ENCODE peak calls at places on chromosomes 13 and 19, in nine cellular contexts. M is HL-60; R is effector CD4-positive, alpha-beta T cell; W is SHP77; Y is NCI-H1092 treated with DMSO at 0.1 percent for 48 hours; E is left cardiac atrium; T is OCI-M1; O is left ventricle myocardium inferior; L is ELR. B is an unnamed sample.

GRCh38 chr19:35797663-35798062 is 15.0 kb downstream of the PRODH2 start:
- DNase-seq in M (no peak), R (no peak), W (no peak), Y (no peak), E (no peak), T (no peak), O (no peak), L (no peak), B (no peak)

GRCh38 chr19:58395220-58395978 is at the start of gene RNF225:
- DNase-seq in M (no peak), R (no peak), W (no peak), Y (no peak), E (no peak), T (no peak), O (no peak), L (no peak), B (no peak)

GRCh38 chr13:98014766-98015165 is 61.3 kb downstream of the IPO5 start:
- DNase-seq in M (no peak), R (no peak), W (no peak), Y (no peak), E (no peak), T (no peak), O (no peak), L (peak), B (peak)

GRCh38 chr13:44306401-44307192 is 67.0 kb upstream of the SERP2 start:
- DNase-seq in M (no peak), R (no peak), W (no peak), Y (peak), E (peak), T (no peak), O (peak), L (peak), B (peak)

GRCh38 chr13:71798723-71799122 is 68.3 kb downstream of the DACH1 start:
- DNase-seq in M (no peak), R (no peak), W (no peak), Y (peak), E (no peak), T (no peak), O (no peak), L (no peak), B (no peak)

GRCh38 chr19:7665076-7665475 is 3.8 kb upstream of the RETN start:
- DNase-seq in M (no peak), R (no peak), W (no peak), Y (no peak), E (no peak), T (no peak), O (no peak), L (no peak), B (no peak)

GRCh38 chr13:35225159-35225558 is 251.3 kb downstream of the MAB21L1 start:
- DNase-seq in M (no peak), R (no peak), W (no peak), Y (no peak), E (no peak), T (no peak), O (no peak), L (no peak), B (no peak)

GRCh38 chr13:89930861-89931260 is 1416.6 kb upstream of the MIR17HG start:
- DNase-seq in M (no peak), R (no peak), W (no peak), Y (no peak), E (no peak), T (no peak), O (no peak), L (no peak), B (no peak)

GRCh38 chr13:71867101-71867814 is at the start of gene DACH1:
- DNase-seq in M (peak), R (no peak), W (peak), Y (peak), E (peak), T (peak), O (peak), L (peak), B (no peak)

GRCh38 chr13:59643906-59644626 is 519.7 kb downstream of the DIAPH3 start:
- DNase-seq in M (no peak), R (no peak), W (no peak), Y (no peak), E (no peak), T (no peak), O (no peak), L (no peak), B (no peak)

GRCh38 chr19:54390942-54391577 is 24.2 kb upstream of the TTYH1 start:
- DNase-seq in M (no peak), R (peak), W (peak), Y (peak), E (peak), T (peak), O (no peak), L (peak), B (peak)

GRCh38 chr13:95256086-95256485 is 45.2 kb downstream of the ABCC4 start:
- DNase-seq in M (no peak), R (no peak), W (no peak), Y (no peak), E (no peak), T (no peak), O (no peak), L (peak), B (peak)

GRCh38 chr19:5154129-5154798 is 185.4 kb downstream of the KDM4B start:
- DNase-seq in M (no peak), R (no peak), W (no peak), Y (no peak), E (no peak), T (peak), O (no peak), L (peak), B (no peak)

GRCh38 chr19:42290523-42291436 is 11.2 kb upstream of the PRR19 start:
- DNase-seq in M (no peak), R (peak), W (peak), Y (no peak), E (no peak), T (peak), O (no peak), L (peak), B (no peak)

GRCh38 chr19:19475845-19476828 is 39.2 kb downstream of the TSSK6 start:
- DNase-seq in M (no peak), R (no peak), W (no peak), Y (no peak), E (no peak), T (peak), O (no peak), L (peak), B (no peak)